ENCODE peak calls at places on chromosomes 7 and 10, in six cellular contexts. Z is heart left ventricle, G is GM12878, U is upper lobe of left lung, I is K562, L is HepG2. N is an unnamed sample.

GRCh38 chr10:93160829-93161228 is 87.1 kb downstream of the CYP26A1 start:
- ATAC-seq in U (peak; percentile 98), G (no peak), Z (peak; percentile 68), L (no peak), I (no peak), N (peak; percentile 66)

GRCh38 chr10:17075510-17075909 is 54.1 kb downstream of the CUBN start:
- ATAC-seq in U (peak; percentile 92), Z (peak; percentile 69), G (no peak), I (no peak), L (no peak), N (peak; percentile 94)

GRCh38 chr10:35355971-35356724 is 19.8 kb downstream of the CCNY start:
- ATAC-seq in Z (no peak), U (peak; percentile 67), L (no peak), I (no peak), G (peak; percentile 60), N (no peak)

GRCh38 chr10:20369863-20370736 is 527.0 kb downstream of the NEBL start:
- ATAC-seq in L (no peak), Z (no peak), G (no peak), U (no peak), I (no peak), N (no peak)

GRCh38 chr10:5948999-5949759 is 28.2 kb downstream of the IL15RA start:
- ATAC-seq in U (peak; percentile 49), Z (peak; percentile 50), L (peak; percentile 90), G (peak; percentile 72), I (peak; percentile 95), N (no peak)

GRCh38 chr7:143300959-143301617 is 12.9 kb downstream of the CASP2 start:
- ATAC-seq in L (no peak), I (no peak), Z (peak; percentile 32), G (no peak), U (peak; percentile 73), N (no peak)

GRCh38 chr7:55893940-55894339 is 6.7 kb downstream of the ZNF713 start:
- ATAC-seq in L (no peak), G (no peak), U (no peak), Z (no peak), I (no peak), N (no peak)

GRCh38 chr10:69516548-69517195 is 56.5 kb downstream of the NEUROG3 start:
- ATAC-seq in G (no peak), L (no peak), I (no peak), Z (no peak), U (no peak), N (no peak)

GRCh38 chr7:47327306-47327697 is 254.6 kb downstream of the TNS3 start:
- ATAC-seq in G (no peak), L (no peak), U (no peak), I (no peak), Z (peak; percentile 42), N (no peak)

GRCh38 chr10:71396714-71397339 is at the start of gene CDH23:
- ATAC-seq in I (peak; percentile 42), G (no peak), Z (peak; percentile 51), L (no peak), U (peak; percentile 67), N (peak; percentile 75)
- TF ChIP-seq POLR2A in I (no peak), G (no peak), Z (no peak), L (no peak), U (no peak), N (no peak)

DNA sequence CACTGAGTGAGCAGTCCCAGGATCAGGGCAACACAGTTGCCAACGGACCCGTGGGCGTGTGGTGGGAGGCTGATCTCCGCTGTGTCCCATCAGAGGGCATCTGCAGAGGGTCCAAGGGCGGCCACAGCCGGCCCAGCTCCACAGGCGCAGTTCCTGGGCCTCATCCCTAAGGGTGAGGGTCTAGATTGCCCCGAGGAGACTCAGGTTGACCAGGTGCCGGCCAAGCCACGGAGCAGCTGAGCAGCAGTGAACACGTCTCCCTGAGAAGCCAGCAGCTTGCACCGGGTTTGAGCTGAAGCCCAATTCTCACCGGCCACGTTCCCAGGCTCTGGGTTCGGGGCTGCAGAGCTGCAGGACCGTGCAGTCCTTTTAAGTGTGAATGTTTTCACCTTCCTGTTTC is 58.8 kb upstream of the ADGRA1 start:
- ATAC-seq in L (no peak), G (no peak), U (no peak), I (no peak), Z (no peak), N (no peak)
- H3K27me3 ChIP-seq in L (peaks cover 13% of the 10 kb centered on the region), G (no peaks in the 10 kb centered on the region), U (no peaks in the 10 kb centered on the region), I (peaks cover 75% of the 10 kb centered on the region), Z (no peaks in the 10 kb centered on the region), N (peaks cover 75% of the 10 kb centered on the region)

GRCh38 chr10:11145498-11145855 is 127.8 kb downstream of the CELF2 start:
- ATAC-seq in I (peak; percentile 76), U (peak; percentile 71), Z (peak; percentile 71), G (peak; percentile 92), L (no peak), N (peak; percentile 36)
- TF ChIP-seq POLR2A in I (no peak), U (peak; percentile 50), Z (no peak), G (peak; percentile 25), L (no peak), N (no peak)

GRCh38 chr10:75406158-75407065 is 4.8 kb upstream of the ZNF503 start:
- ATAC-seq in Z (no peak), I (no peak), L (no peak), G (no peak), U (no peak), N (no peak)
- H3K27me3 ChIP-seq in Z (no peaks in the 10 kb centered on the region), I (peaks cover 80% of the 10 kb centered on the region), L (no peaks in the 10 kb centered on the region), G (peaks cover 10% of the 10 kb centered on the region), U (no peaks in the 10 kb centered on the region), N (no peaks in the 10 kb centered on the region)

GRCh38 chr7:26188291-26188999 is 12.1 kb downstream of the HNRNPA2B1 start:
- ATAC-seq in Z (peak; percentile 9), I (peak; percentile 20), G (no peak), L (peak; percentile 1), U (no peak), N (no peak)

GRCh38 chr7:26189000-26189539 is 11.5 kb downstream of the HNRNPA2B1 start:
- ATAC-seq in I (peak; percentile 1), L (no peak), U (no peak), Z (no peak), G (no peak), N (no peak)

GRCh38 chr7:26190417-26190869 is 10.1 kb downstream of the HNRNPA2B1 start:
- ATAC-seq in L (no peak), Z (no peak), G (no peak), U (no peak), I (no peak), N (no peak)

GRCh38 chr7:26191233-26191973 is 9.1 kb downstream of the HNRNPA2B1 start:
- ATAC-seq in L (no peak), U (no peak), Z (no peak), I (no peak), G (no peak), N (no peak)

GRCh38 chr7:26189697-26190096 is 10.8 kb downstream of the HNRNPA2B1 start:
- ATAC-seq in Z (no peak), U (no peak), L (no peak), I (no peak), G (no peak), N (no peak)
- TF ChIP-seq POLR2A in Z (no peak), U (no peak), L (no peak), I (peak; percentile 23), G (no peak), N (no peak)

N was measured in gastroesophageal sphincter.